ENCODE peak calls at places on chromosome 20, in seven cellular contexts. K, P, G, W, E, X and I are unnamed samples.
A peak's percentile ranks its signal among the peaks of the same experiment; 100 is the strongest.

GRCh38 chr20:3972161-3972560 is 43.2 kb downstream of the RNF24 start:
- DNase-seq in K (no peak), P (no peak), G (no peak), W (no peak), E (no peak), X (no peak), I (no peak)

GRCh38 chr20:39381598-39381997 is 419.5 kb downstream of the DHX35 start:
- DNase-seq in K (no peak), P (no peak), G (no peak), W (peak; percentile 55), E (peak; percentile 7), X (no peak), I (no peak)

GRCh38 chr20:24672886-24673677 is 203.7 kb downstream of the SYNDIG1 start:
- DNase-seq in K (peak; percentile 92), P (no peak), G (peak; percentile 95), W (no peak), E (no peak), X (no peak), I (peak; percentile 97)

GRCh38 chr20:54744097-54744496 is 268.7 kb downstream of the DOK5 start:
- DNase-seq in K (no peak), P (no peak), G (no peak), W (no peak), E (no peak), X (no peak), I (no peak)

GRCh38 chr20:20887593-20888272 is 175.3 kb upstream of the RALGAPA2 start:
- DNase-seq in K (no peak), P (no peak), G (no peak), W (peak; percentile 91), E (peak; percentile 45), X (no peak), I (no peak)

GRCh38 chr20:1918766-1919165 is 23.6 kb downstream of the SIRPA start:
- DNase-seq in K (no peak), P (peak; percentile 45), G (no peak), W (no peak), E (no peak), X (no peak), I (peak; percentile 45)

GRCh38 chr20:38645980-38646858 is 44.6 kb downstream of the ARHGAP40 start:
- DNase-seq in K (peak; percentile 69), P (peak; percentile 68), G (peak; percentile 58), W (peak; percentile 97), E (peak; percentile 92), X (peak; percentile 71), I (peak; percentile 46)

GRCh38 chr20:46246527-46246926 is 61.8 kb downstream of the CDH22 start:
- DNase-seq in K (no peak), P (no peak), G (no peak), W (no peak), E (peak; percentile 53), X (no peak), I (no peak)

GRCh38 chr20:63315982-63316491 is 23.1 kb downstream of the COL20A1 start:
- DNase-seq in K (no peak), P (no peak), G (no peak), W (no peak), E (no peak), X (no peak), I (no peak)

GRCh38 chr20:51326241-51326819 is 216.2 kb downstream of the NFATC2 start:
- DNase-seq in K (peak; percentile 40), P (peak; percentile 24), G (peak; percentile 62), W (peak; percentile 92), E (peak; percentile 84), X (peak; percentile 61), I (peak; percentile 45)

GRCh38 chr20:46286380-46286779 is 21.9 kb downstream of the CDH22 start:
- DNase-seq in K (no peak), P (no peak), G (no peak), W (no peak), E (no peak), X (no peak), I (no peak)

GRCh38 chr20:60586417-60587105 is 628.3 kb downstream of the CDH26 start:
- DNase-seq in K (no peak), P (peak; percentile 66), G (no peak), W (no peak), E (no peak), X (no peak), I (no peak)

GRCh38 chr20:21017381-21018085 is 88.6 kb downstream of the LINC00237 start:
- DNase-seq in K (no peak), P (no peak), G (no peak), W (no peak), E (no peak), X (peak; percentile 99), I (no peak)

GRCh38 chr20:59525500-59526241 is 78.7 kb upstream of the PHACTR3 start:
- DNase-seq in K (peak; percentile 46), P (peak; percentile 62), G (peak; percentile 26), W (peak; percentile 94), E (peak; percentile 90), X (peak; percentile 59), I (peak; percentile 32)

GRCh38 chr20:34632870-34633452 is 43.9 kb downstream of the PIGU start:
- DNase-seq in K (no peak), P (no peak), G (no peak), W (peak; percentile 5), E (no peak), X (no peak), I (no peak)

GRCh38 chr20:8547035-8547649 is 415.1 kb downstream of the PLCB1 start:
- DNase-seq in K (peak; percentile 79), P (no peak), G (no peak), W (no peak), E (no peak), X (no peak), I (no peak)

GRCh38 chr20:859661-860294 is 26.3 kb downstream of the FAM110A start:
- DNase-seq in K (no peak), P (no peak), G (no peak), W (no peak), E (no peak), X (no peak), I (peak; percentile 15)

GRCh38 chr20:51375561-51375960 is 167.0 kb downstream of the NFATC2 start:
- DNase-seq in K (no peak), P (no peak), G (no peak), W (no peak), E (no peak), X (no peak), I (no peak)

GRCh38 chr20:41889125-41889870 is 271.1 kb upstream of the CHD6 start:
- DNase-seq in K (no peak), P (no peak), G (no peak), W (peak; percentile 64), E (peak; percentile 4), X (peak; percentile 18), I (no peak)

DNA sequence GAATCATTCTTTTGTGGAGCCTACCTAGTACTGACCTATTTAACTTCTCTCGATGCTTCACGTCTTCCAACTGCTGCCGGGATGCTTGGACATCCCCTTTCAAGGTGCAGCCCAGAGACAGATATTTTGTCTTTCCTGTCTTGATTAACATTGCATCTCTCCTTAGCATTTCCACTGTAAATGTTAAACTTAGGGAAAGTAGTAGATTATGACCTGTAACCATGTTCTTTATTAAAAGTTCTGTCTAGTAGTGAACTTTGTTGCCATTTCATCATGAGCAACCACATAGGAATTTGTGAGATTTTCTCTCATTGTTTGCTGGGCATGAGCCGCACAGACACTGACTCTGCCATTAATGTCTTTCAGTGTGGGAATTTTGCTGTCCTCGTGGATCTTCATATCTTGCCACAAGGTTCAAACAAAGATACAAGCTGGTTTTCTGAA is 117.9 kb downstream of the JAG1 start:
- DNase-seq in K (peak; percentile 79), P (no peak), G (peak; percentile 69), W (no peak), E (no peak), X (peak; percentile 91), I (peak; percentile 74)
- TF ChIP-seq CTCF in K (no peak), P (no peak), G (no peak), W (no peak), E (no peak), X (no peak), I (no peak)

GRCh38 chr20:31948008-31948407 is 3.8 kb downstream of the PDRG1 start:
- DNase-seq in K (no peak), P (no peak), G (no peak), W (no peak), E (no peak), X (no peak), I (no peak)

GRCh38 chr20:31951203-31951529 is 680 bp downstream of the PDRG1 start:
- DNase-seq in K (no peak), P (no peak), G (no peak), W (no peak), E (no peak), X (no peak), I (no peak)

GRCh38 chr20:31953749-31954148 is 1.9 kb upstream of the PDRG1 start:
- DNase-seq in K (no peak), P (no peak), G (no peak), W (no peak), E (no peak), X (no peak), I (no peak)

GRCh38 chr20:31951530-31952453 is at the start of gene PDRG1:
- DNase-seq in K (peak; percentile 96), P (peak; percentile 96), G (peak; percentile 94), W (peak; percentile 98), E (peak; percentile 100), X (peak; percentile 98), I (peak; percentile 92)

DNA sequence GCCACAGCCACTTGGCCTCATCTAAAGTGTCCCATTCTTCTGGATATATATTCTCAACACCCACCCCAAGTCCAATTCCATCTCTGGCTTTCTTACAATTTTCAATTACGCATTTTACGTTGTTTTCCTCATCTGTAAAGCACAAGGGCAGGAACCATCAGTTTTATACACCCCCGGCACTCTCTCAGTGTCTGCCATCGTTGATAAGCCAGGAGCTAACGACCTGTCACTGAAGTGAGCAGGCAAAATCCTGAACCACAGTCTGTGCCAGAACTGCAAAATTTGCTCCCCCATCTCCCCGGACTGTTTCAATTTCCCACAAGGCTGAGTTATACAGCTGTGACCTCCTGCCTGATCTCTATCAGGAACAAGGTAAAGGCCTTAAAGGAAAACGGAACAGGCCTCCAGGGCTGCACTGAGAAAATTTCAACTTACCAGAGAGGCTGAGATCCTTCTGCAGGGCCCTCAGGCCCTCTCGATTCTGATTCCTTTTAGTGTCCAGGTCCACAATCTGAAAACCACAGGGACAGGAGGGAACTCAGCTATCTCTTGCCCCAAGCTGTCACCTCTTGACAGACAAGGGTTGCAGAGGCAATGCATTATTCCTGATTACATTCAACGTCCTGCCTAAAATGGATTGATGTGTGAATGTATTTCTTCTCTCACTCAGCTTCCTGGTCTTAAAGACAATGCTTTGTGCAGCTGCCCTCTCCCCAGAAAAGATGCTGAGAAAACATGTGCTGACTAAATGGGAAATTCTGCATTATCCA is 1.8 kb downstream of the PDRG1 start:
- DNase-seq in K (no peak), P (no peak), G (no peak), W (no peak), E (no peak), X (no peak), I (no peak)
- H3K4me3 ChIP-seq in K (no peak overlapping the region), P (peak overlapping the region; percentile 97), G (no peak overlapping the region), W (peak overlapping the region; percentile 96), E (peak overlapping the region; percentile 100), X (peak overlapping the region; percentile 96), I (no peak overlapping the region)

GRCh38 chr20:61918548-61918947 is 147.1 kb downstream of the TAF4 start:
- DNase-seq in K (no peak), P (no peak), G (no peak), W (peak; percentile 67), E (peak; percentile 56), X (no peak), I (no peak)
- TF ChIP-seq CTCF in K (no peak), P (no peak), G (no peak), W (peak; percentile 65), E (peak; percentile 57), X (peak; percentile 54), I (no peak)

GRCh38 chr20:11845311-11845710 is 72.4 kb upstream of the BTBD3 start:
- DNase-seq in K (no peak), P (no peak), G (no peak), W (no peak), E (no peak), X (no peak), I (peak; percentile 50)
- H3K4me3 ChIP-seq in K (no peak overlapping the region), P (no peak overlapping the region), G (no peak overlapping the region), W (no peak overlapping the region), E (no peak overlapping the region), X (no peak overlapping the region), I (no peak overlapping the region)

GRCh38 chr20:37501940-37502339 is 19.1 kb upstream of the NNAT start:
- DNase-seq in K (no peak), P (no peak), G (no peak), W (peak; percentile 81), E (peak; percentile 72), X (no peak), I (no peak)
- TF ChIP-seq CTCF in K (no peak), P (no peak), G (no peak), W (peak; percentile 69), E (peak; percentile 46), X (peak; percentile 44), I (no peak)